ENCODE peak calls at places on chromosomes 6 and 20, in four cellular contexts. O is GM12878, J is HepG2, H is K562. I is an unnamed sample.

GRCh38 chr6:2354138-2354491 is 108.7 kb upstream of the GMDS start:
- DNase-seq in O (no peak), J (no peak), H (no peak), I (no peak)

GRCh38 chr6:25202505-25202904 is 76.7 kb upstream of the CARMIL1 start:
- DNase-seq in O (no peak), J (no peak), H (no peak), I (no peak)

GRCh38 chr6:156809034-156809433 is 31.9 kb downstream of the ARID1B start:
- DNase-seq in O (peak), J (no peak), H (no peak), I (no peak)

GRCh38 chr6:34099878-34100277 is 46.0 kb downstream of the GRM4 start:
- DNase-seq in O (no peak), J (no peak), H (no peak), I (no peak)

GRCh38 chr6:129754750-129755149 is 44.8 kb upstream of the ARHGAP18 start:
- DNase-seq in O (no peak), J (no peak), H (no peak), I (no peak)

GRCh38 chr6:29763491-29764289 is 40.5 kb downstream of the HLA-F start:
- DNase-seq in O (no peak), J (no peak), H (no peak), I (no peak)

GRCh38 chr20:53917145-53918009 is 153.0 kb downstream of the BCAS1 start:
- DNase-seq in O (peak), J (no peak), H (peak), I (no peak)

GRCh38 chr6:95280690-95281273 is 296.6 kb upstream of the MANEA start:
- DNase-seq in O (no peak), J (no peak), H (peak), I (peak)

GRCh38 chr6:91744576-91744975 is 1157.7 kb upstream of the MAP3K7 start:
- DNase-seq in O (no peak), J (no peak), H (no peak), I (no peak)

GRCh38 chr6:141598487-141598886 is 534.2 kb upstream of the GJE1 start:
- DNase-seq in O (no peak), J (no peak), H (no peak), I (no peak)

GRCh38 chr6:81169166-81169565 is 583.3 kb downstream of the TENT5A start:
- DNase-seq in O (no peak), J (no peak), H (no peak), I (no peak)

GRCh38 chr6:21731411-21732031 is 138.0 kb downstream of the SOX4 start:
- DNase-seq in O (no peak), J (peak), H (no peak), I (no peak)

DNA sequence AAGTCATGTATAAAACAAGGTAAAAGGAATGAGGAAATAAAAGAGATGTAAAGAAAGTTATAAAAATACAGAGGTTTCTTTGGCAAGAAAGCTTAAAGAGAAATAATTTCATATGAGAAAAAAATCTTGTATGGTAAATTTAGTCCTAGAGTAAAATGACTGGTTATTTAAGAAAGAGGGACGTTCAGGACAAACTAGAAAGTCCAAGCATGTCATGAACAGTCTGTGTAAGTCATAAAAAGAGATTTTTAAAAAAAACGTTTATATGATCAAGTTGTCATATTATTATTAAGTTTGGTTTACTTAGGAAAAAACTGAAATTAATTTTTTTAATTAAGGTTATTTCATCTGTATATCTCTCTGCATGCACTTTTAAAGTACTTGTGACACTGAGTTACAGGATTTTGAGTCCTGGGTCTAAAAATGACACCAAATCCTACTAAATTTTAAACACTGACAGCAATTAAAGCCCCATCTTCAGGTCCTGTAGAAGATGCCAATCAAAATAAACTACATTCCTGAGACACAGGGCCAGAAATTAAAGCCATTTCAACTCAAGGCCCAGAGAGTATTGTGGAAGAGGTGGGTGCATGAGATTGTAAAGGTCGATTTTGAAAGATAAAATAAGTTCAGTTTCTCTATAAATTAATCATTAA is 62.4 kb downstream of the AGPAT4 start:
- DNase-seq in O (no peak), J (no peak), H (no peak), I (no peak)
- TF ChIP-seq TARDBP in O (no peak), J (no peak), H (no peak), I (no peak)

DNA sequence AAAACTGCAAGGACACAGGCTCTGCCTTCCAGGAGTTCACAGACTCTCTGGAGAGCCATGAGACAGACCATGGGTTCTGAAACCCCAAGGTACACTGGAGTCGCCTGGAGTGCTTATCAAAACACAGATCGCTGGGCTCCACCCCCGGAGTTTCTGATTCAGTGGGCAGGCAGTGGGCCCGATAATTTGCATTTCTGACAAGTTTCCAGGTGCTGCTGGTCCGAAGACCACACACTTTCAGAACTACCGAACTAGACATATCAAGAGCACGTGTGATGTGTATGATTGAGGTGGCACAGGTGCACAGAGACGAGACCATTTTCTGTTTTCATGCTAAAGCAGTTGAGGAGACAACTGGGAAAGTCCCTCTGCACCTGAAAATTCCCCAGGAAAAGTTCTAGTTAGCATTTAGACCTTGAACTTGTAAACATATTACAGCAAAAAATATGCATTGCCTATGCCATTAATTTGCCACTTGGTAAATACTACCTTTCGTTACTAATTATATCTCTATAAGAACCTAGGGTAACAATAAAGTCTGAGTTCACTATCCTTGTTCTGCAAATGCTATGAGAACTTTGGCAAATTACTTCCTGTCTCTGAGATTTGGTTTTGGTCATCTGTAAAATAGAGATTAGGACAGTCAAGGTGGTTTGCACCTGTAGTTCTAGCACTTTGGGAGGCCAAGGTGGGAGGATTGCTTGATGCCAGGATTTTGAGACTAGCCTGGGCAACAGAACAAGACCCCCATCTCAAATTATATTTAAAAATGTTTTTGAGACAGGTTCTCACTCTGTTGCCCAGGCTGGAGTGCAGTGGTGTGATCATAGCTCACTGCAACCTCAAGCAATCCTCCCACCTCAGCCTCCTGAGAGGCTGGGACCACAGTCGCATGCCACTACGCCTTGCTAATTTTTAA is 14.3 kb upstream of the PIM1 start:
- DNase-seq in O (peak), J (no peak), H (peak), I (no peak)
- TF ChIP-seq TARDBP in O (no peak), J (no peak), H (no peak), I (no peak)

DNA sequence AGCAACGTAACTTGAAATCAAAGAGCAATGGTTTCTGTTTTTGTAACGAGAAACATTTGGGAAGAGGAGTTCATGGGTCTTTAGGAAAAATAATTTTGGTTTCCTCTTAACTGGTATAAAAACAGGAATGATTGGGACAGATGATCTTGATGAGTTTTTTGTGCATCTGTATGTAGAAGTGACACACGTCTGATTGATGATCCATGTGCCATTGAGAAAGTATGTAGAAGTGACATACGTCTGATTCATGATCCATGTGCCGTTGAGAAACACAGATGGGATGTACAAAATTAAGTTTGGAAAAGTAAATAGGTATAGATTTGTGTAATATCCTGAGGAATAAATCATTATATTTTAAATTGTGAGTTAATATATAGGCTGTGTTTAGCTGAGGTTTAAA is 2.1 kb downstream of the KIAA1586 start:
- DNase-seq in O (no peak), J (no peak), H (no peak), I (no peak)
- TF ChIP-seq TARDBP in O (no peak), J (no peak), H (no peak), I (no peak)

GRCh38 chr20:17765584-17765983 is 65.8 kb downstream of the BANF2 start:
- DNase-seq in O (no peak), J (no peak), H (no peak), I (no peak)

GRCh38 chr20:17761612-17762011 is 61.8 kb downstream of the BANF2 start:
- DNase-seq in O (no peak), J (no peak), H (no peak), I (peak)

GRCh38 chr20:17762243-17762872 is 62.6 kb downstream of the BANF2 start:
- DNase-seq in O (no peak), J (no peak), H (no peak), I (no peak)

GRCh38 chr20:17765017-17765416 is 65.3 kb downstream of the BANF2 start:
- DNase-seq in O (no peak), J (no peak), H (no peak), I (no peak)

GRCh38 chr20:17762873-17763557 is 63.2 kb downstream of the BANF2 start:
- DNase-seq in O (no peak), J (no peak), H (no peak), I (no peak)
- TF ChIP-seq TARDBP in O (no peak), J (no peak), H (no peak), I (no peak)

GRCh38 chr6:40789143-40789764 is 202.1 kb upstream of the LRFN2 start:
- DNase-seq in O (no peak), J (no peak), H (no peak), I (no peak)

GRCh38 chr6:40788661-40789111 is 201.5 kb upstream of the LRFN2 start:
- DNase-seq in O (no peak), J (no peak), H (no peak), I (no peak)

GRCh38 chr6:40794581-40794980 is 207.4 kb upstream of the LRFN2 start:
- DNase-seq in O (no peak), J (no peak), H (no peak), I (no peak)

GRCh38 chr6:40792183-40792582 is 205.0 kb upstream of the LRFN2 start:
- DNase-seq in O (no peak), J (no peak), H (no peak), I (no peak)

DNA sequence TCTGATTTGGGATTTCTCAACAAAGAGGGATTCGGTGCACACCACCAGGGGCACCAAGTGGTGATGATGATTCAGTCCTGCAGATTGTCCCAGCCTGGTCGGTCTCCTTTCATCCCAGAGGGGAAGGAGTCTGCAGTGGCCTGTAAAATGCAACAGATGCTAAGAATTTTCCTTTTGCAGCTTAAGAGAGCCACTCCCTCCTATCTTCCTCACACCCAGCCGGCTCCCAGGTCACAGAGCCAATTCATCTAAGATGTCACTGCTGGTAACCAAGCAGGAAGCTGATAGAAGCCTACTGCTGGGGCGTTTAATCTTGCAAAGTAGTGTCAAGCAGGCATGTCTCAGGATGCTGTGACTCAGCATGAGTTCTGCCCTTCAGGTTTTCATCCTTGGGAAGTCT is 203.8 kb upstream of the LRFN2 start:
- DNase-seq in O (no peak), J (no peak), H (no peak), I (no peak)
- TF ChIP-seq TARDBP in O (no peak), J (no peak), H (no peak), I (no peak)

DNA sequence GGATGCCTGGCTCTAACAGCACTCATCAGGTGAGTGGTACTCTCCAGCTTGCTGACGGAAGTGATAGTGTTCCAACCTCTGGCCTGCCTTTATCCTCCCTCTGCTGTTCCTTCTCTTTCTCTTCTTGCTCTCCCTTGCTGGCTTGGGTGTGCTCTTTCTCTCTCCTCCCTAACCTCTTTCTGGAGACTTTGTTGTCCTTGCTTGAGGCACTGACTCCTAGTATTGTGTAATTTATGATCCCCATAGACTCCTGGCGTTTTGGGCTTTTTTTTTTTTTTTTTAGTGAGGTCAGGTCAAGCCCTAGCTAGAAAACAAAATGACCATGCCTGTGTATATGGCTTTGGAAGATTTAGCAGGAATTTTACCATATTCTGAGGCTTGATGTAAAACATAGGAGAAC is 84.7 kb upstream of the MRAP2 start:
- DNase-seq in O (no peak), J (no peak), H (no peak), I (no peak)
- TF ChIP-seq TARDBP in O (no peak), J (no peak), H (no peak), I (no peak)